ENCODE peak calls at places on chromosomes 16 and 17, in six cellular contexts. Z is NCI-H774; U is renal cortical epithelial cell; L is stimulated activated CD8-positive, alpha-beta memory T cell treated with anti-CD3 and anti-CD28 coated beads, Interleukin-12 subunit alpha, Interleukin-12 subunit beta, amount 100 ng/mL, for 4 hours; Y is SW480; S is adipocyte. T is an unnamed sample.

GRCh38 chr16:77660311-77660710 is 62.0 kb upstream of the NUDT7 start:
- DNase-seq in S (peak; percentile 18), Z (peak; percentile 13), Y (peak; percentile 54), L (no peak), U (peak; percentile 36), T (no peak)

GRCh38 chr16:68367034-68367433 is 56.2 kb downstream of the PRMT7 start:
- DNase-seq in S (peak; percentile 53), Z (no peak), Y (no peak), U (no peak), L (no peak), T (peak; percentile 48)

GRCh38 chr17:72510454-72511016 is 389.7 kb downstream of the SOX9 start:
- DNase-seq in L (no peak), Y (peak; percentile 80), U (no peak), Z (no peak), S (peak; percentile 24), T (no peak)

GRCh38 chr16:50550035-50550434 is 1.8 kb downstream of the NKD1 start:
- DNase-seq in L (no peak), U (no peak), Y (no peak), S (no peak), Z (no peak), T (no peak)

GRCh38 chr16:30942421-30942796 is 6.5 kb upstream of the ORAI3 start:
- DNase-seq in U (no peak), Z (no peak), L (no peak), Y (no peak), S (no peak), T (no peak)

GRCh38 chr16:69595127-69596036 is 29.6 kb downstream of the NFAT5 start:
- DNase-seq in S (peak; percentile 39), L (no peak), Z (no peak), Y (no peak), U (peak; percentile 43), T (no peak)

GRCh38 chr17:79997004-79997673 is 38.5 kb downstream of the TBC1D16 start:
- DNase-seq in S (no peak), Z (no peak), Y (no peak), L (peak; percentile 37), U (no peak), T (no peak)

GRCh38 chr17:12673788-12674187 is 8.1 kb downstream of the MYOCD start:
- DNase-seq in Y (peak; percentile 23), S (no peak), U (no peak), Z (no peak), L (no peak), T (no peak)

GRCh38 chr17:58060596-58061191 is 22.5 kb upstream of the DYNLL2 start:
- DNase-seq in Z (no peak), L (no peak), S (no peak), U (no peak), Y (no peak), T (no peak)

GRCh38 chr16:55561319-55561848 is 5.1 kb upstream of the CAPNS2 start:
- DNase-seq in S (no peak), L (no peak), Z (no peak), Y (no peak), U (no peak), T (no peak)

GRCh38 chr17:28963212-28963611 is 11.9 kb upstream of the PHF12 start:
- DNase-seq in L (no peak), U (no peak), S (no peak), Y (no peak), Z (no peak), T (no peak)

GRCh38 chr17:50661795-50662391 is 27.2 kb downstream of the ABCC3 start:
- DNase-seq in L (no peak), Z (no peak), U (peak; percentile 97), S (peak; percentile 91), Y (peak; percentile 91), T (peak; percentile 77)

GRCh38 chr17:50198026-50198669 is 3.3 kb downstream of the COL1A1 start:
- DNase-seq in U (peak; percentile 56), Z (no peak), Y (peak; percentile 67), S (peak; percentile 76), L (no peak), T (peak; percentile 73)

GRCh38 chr17:32769846-32770245 is 107.1 kb downstream of the MYO1D start:
- DNase-seq in L (no peak), U (peak; percentile 70), S (no peak), Y (no peak), Z (peak; percentile 6), T (no peak)

GRCh38 chr16:66442502-66443268 is 15.6 kb downstream of the BEAN1 start:
- DNase-seq in Y (no peak), L (no peak), Z (no peak), U (no peak), S (no peak), T (no peak)

GRCh38 chr16:85176541-85177447 is 64.5 kb upstream of the CIBAR2 start:
- DNase-seq in L (no peak), U (no peak), Z (no peak), S (no peak), Y (no peak), T (no peak)

GRCh38 chr17:9313346-9313745 is 262.3 kb downstream of the STX8 start:
- DNase-seq in Y (no peak), L (no peak), U (no peak), Z (no peak), S (no peak), T (no peak)

GRCh38 chr16:28491080-28491969 is 549 bp downstream of the CLN3 start:
- DNase-seq in S (peak; percentile 58), Z (no peak), L (no peak), Y (peak; percentile 8), U (peak; percentile 17), T (no peak)

GRCh38 chr17:76539631-76540271 is at the start of gene PRCD:
- DNase-seq in Y (no peak), Z (no peak), U (no peak), S (no peak), L (no peak), T (no peak)

GRCh38 chr17:67377727-67378443 is 804 bp downstream of the PITPNC1 start:
- DNase-seq in Y (peak; percentile 41), Z (peak; percentile 43), U (no peak), L (peak; percentile 37), S (peak; percentile 78), T (peak; percentile 54)

GRCh38 chr17:40309031-40309937 is at the start of gene RARA:
- DNase-seq in Y (peak; percentile 55), L (no peak), S (peak; percentile 60), Z (no peak), U (no peak), T (peak; percentile 63)